ENCODE peak calls at places on chromosomes 3 and 15, in five cellular contexts. One of them, this sample, is unnamed.

GRCh38 chr15:44675911-44676310 is 12.4 kb upstream of the SPG11 start:
- DNase-seq in mesenchymal stem cell: no peak
- DNase-seq in neuronal stem cell: no peak
- DNase-seq in IMR-90: no peak
- DNase-seq in H1: no peak
- DNase-seq in this sample: no peak

GRCh38 chr15:40454904-40455391 is 14.2 kb downstream of the BAHD1 start:
- DNase-seq in H1: no peak
- DNase-seq in neuronal stem cell: no peak
- DNase-seq in IMR-90: peak
- DNase-seq in mesenchymal stem cell: peak
- DNase-seq in this sample: no peak

GRCh38 chr15:28977377-28978010 is 91.7 kb downstream of the APBA2 start:
- DNase-seq in H1: peak
- DNase-seq in mesenchymal stem cell: peak
- DNase-seq in IMR-90: peak
- DNase-seq in neuronal stem cell: no peak
- DNase-seq in this sample: no peak

GRCh38 chr3:160851629-160852210 is 95.7 kb downstream of the PPM1L start:
- DNase-seq in H1: no peak
- DNase-seq in IMR-90: no peak
- DNase-seq in mesenchymal stem cell: no peak
- DNase-seq in neuronal stem cell: no peak
- DNase-seq in this sample: no peak

GRCh38 chr15:84752195-84752594 is 3.8 kb downstream of the ZNF592 start:
- DNase-seq in IMR-90: no peak
- DNase-seq in neuronal stem cell: no peak
- DNase-seq in mesenchymal stem cell: no peak
- DNase-seq in H1: no peak
- DNase-seq in this sample: no peak

GRCh38 chr15:47742742-47743141 is 25.4 kb downstream of the SEMA6D start:
- DNase-seq in H1: no peak
- DNase-seq in IMR-90: no peak
- DNase-seq in mesenchymal stem cell: no peak
- DNase-seq in neuronal stem cell: peak
- DNase-seq in this sample: no peak

GRCh38 chr3:98980915-98981596 is 79.6 kb upstream of the DCBLD2 start:
- DNase-seq in neuronal stem cell: no peak
- DNase-seq in H1: no peak
- DNase-seq in mesenchymal stem cell: peak
- DNase-seq in IMR-90: peak
- DNase-seq in this sample: no peak

GRCh38 chr15:71186267-71186666 is 71.0 kb downstream of the THSD4 start:
- DNase-seq in neuronal stem cell: no peak
- DNase-seq in mesenchymal stem cell: no peak
- DNase-seq in IMR-90: no peak
- DNase-seq in H1: no peak
- DNase-seq in this sample: no peak

GRCh38 chr3:54960066-54960465 is 32.2 kb upstream of the LRTM1 start:
- DNase-seq in neuronal stem cell: no peak
- DNase-seq in IMR-90: no peak
- DNase-seq in mesenchymal stem cell: no peak
- DNase-seq in H1: no peak
- DNase-seq in this sample: no peak

GRCh38 chr3:163632677-163633076 is 1445.6 kb downstream of the SI start:
- DNase-seq in H1: no peak
- DNase-seq in IMR-90: no peak
- DNase-seq in mesenchymal stem cell: no peak
- DNase-seq in neuronal stem cell: no peak
- DNase-seq in this sample: no peak
- H3K27ac ChIP-seq in H1: no peak
- H3K27ac ChIP-seq in IMR-90: no peak
- H3K27ac ChIP-seq in mesenchymal stem cell: no peak
- H3K27ac ChIP-seq in neuronal stem cell: no peak
- H3K27ac ChIP-seq in this sample: no peak

GRCh38 chr3:147447224-147447623 is 38.1 kb downstream of the ZIC1 start:
- DNase-seq in mesenchymal stem cell: no peak
- DNase-seq in IMR-90: no peak
- DNase-seq in H1: no peak
- DNase-seq in neuronal stem cell: no peak
- DNase-seq in this sample: no peak

DNA sequence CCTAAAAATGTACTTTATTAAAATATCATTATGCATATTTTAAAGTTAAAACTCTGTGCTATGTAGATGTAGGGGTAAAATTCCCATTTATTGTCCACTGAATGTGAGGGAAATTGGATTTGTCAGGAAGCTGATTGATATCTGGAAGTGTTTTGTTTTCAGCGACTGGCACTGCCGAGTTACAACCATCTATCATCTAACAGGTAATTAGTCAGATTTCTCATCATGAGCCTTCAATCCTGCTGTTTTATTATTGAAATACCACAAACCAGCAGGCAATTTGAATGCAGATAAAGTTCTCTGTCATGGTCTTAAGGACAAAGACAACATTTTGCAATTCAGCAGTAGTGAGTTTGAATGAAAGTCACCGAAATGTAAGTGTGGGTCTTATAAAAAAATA is 40.5 kb downstream of the ZIC1 start:
- DNase-seq in mesenchymal stem cell: no peak
- DNase-seq in neuronal stem cell: no peak
- DNase-seq in H1: no peak
- DNase-seq in IMR-90: no peak
- DNase-seq in this sample: no peak
- H2AFZ ChIP-seq in mesenchymal stem cell: no peak
- H2AFZ ChIP-seq in neuronal stem cell: no peak
- H2AFZ ChIP-seq in H1: no peak
- H2AFZ ChIP-seq in IMR-90: no peak
- H2AFZ ChIP-seq in this sample: no peak

GRCh38 chr15:79310985-79311900 is at the start of gene TMED3:
- DNase-seq in neuronal stem cell: peak
- DNase-seq in mesenchymal stem cell: peak
- DNase-seq in IMR-90: peak
- DNase-seq in H1: peak
- DNase-seq in this sample: peak
- H3K23ac ChIP-seq in neuronal stem cell: peak
- H3K23ac ChIP-seq in mesenchymal stem cell: no peak
- H3K23ac ChIP-seq in IMR-90: peak
- H3K23ac ChIP-seq in H1: no peak
- H3K23ac ChIP-seq in this sample: no peak

GRCh38 chr15:99115300-99116215 is 10.7 kb downstream of the SYNM start:
- DNase-seq in neuronal stem cell: no peak
- DNase-seq in H1: no peak
- DNase-seq in IMR-90: no peak
- DNase-seq in mesenchymal stem cell: no peak
- DNase-seq in this sample: no peak
- H3K27ac ChIP-seq in neuronal stem cell: no peak
- H3K27ac ChIP-seq in H1: no peak
- H3K27ac ChIP-seq in IMR-90: no peak
- H3K27ac ChIP-seq in mesenchymal stem cell: no peak
- H3K27ac ChIP-seq in this sample: no peak

GRCh38 chr3:178181784-178182183 is 354.5 kb upstream of the KCNMB2 start:
- DNase-seq in neuronal stem cell: no peak
- DNase-seq in mesenchymal stem cell: no peak
- DNase-seq in IMR-90: no peak
- DNase-seq in H1: no peak
- DNase-seq in this sample: no peak
- H2AFZ ChIP-seq in neuronal stem cell: peak
- H2AFZ ChIP-seq in mesenchymal stem cell: no peak
- H2AFZ ChIP-seq in IMR-90: no peak
- H2AFZ ChIP-seq in H1: peak
- H2AFZ ChIP-seq in this sample: no peak